ENCODE peak calls at places on chromosomes 2 and 18, in ten cellular contexts. One of them, this sample, is unnamed.

GRCh38 chr2:46655551-46656436 is 176.4 kb downstream of the TMEM247 start:
- DNase-seq in brain microvascular endothelial cell: no peak
- DNase-seq in foreskin fibroblast: peak
- DNase-seq in psoas muscle: no peak
- DNase-seq in osteocyte: no peak
- DNase-seq in Peyer's patch: no peak
- DNase-seq in nephron progenitor cell: peak
- DNase-seq in cardiac fibroblast: peak
- DNase-seq in astrocyte of the spinal cord: no peak
- DNase-seq in AG09319: no peak
- DNase-seq in this sample: no peak

GRCh38 chr2:10584843-10585475 is 104.8 kb downstream of the NOL10 start:
- DNase-seq in brain microvascular endothelial cell: peak
- DNase-seq in foreskin fibroblast: peak
- DNase-seq in psoas muscle: no peak
- DNase-seq in osteocyte: no peak
- DNase-seq in Peyer's patch: no peak
- DNase-seq in nephron progenitor cell: no peak
- DNase-seq in cardiac fibroblast: peak
- DNase-seq in astrocyte of the spinal cord: peak
- DNase-seq in AG09319: peak
- DNase-seq in this sample: no peak

GRCh38 chr2:232979871-232980461 is 33.1 kb downstream of the NGEF start:
- DNase-seq in brain microvascular endothelial cell: peak
- DNase-seq in foreskin fibroblast: peak
- DNase-seq in psoas muscle: no peak
- DNase-seq in osteocyte: peak
- DNase-seq in Peyer's patch: peak
- DNase-seq in nephron progenitor cell: no peak
- DNase-seq in cardiac fibroblast: peak
- DNase-seq in astrocyte of the spinal cord: peak
- DNase-seq in AG09319: no peak
- DNase-seq in this sample: peak

GRCh38 chr18:58180172-58180571 is 136.1 kb downstream of the NEDD4L start:
- DNase-seq in brain microvascular endothelial cell: no peak
- DNase-seq in foreskin fibroblast: no peak
- DNase-seq in psoas muscle: no peak
- DNase-seq in osteocyte: no peak
- DNase-seq in Peyer's patch: no peak
- DNase-seq in nephron progenitor cell: no peak
- DNase-seq in cardiac fibroblast: no peak
- DNase-seq in astrocyte of the spinal cord: no peak
- DNase-seq in AG09319: no peak
- DNase-seq in this sample: no peak

GRCh38 chr2:213119061-213119809 is 32.2 kb downstream of the IKZF2 start:
- DNase-seq in brain microvascular endothelial cell: peak
- DNase-seq in foreskin fibroblast: peak
- DNase-seq in psoas muscle: no peak
- DNase-seq in osteocyte: no peak
- DNase-seq in Peyer's patch: no peak
- DNase-seq in nephron progenitor cell: no peak
- DNase-seq in cardiac fibroblast: peak
- DNase-seq in astrocyte of the spinal cord: peak
- DNase-seq in AG09319: no peak
- DNase-seq in this sample: no peak

GRCh38 chr2:99139003-99139402 is 2.5 kb upstream of the C2orf15 start:
- DNase-seq in brain microvascular endothelial cell: no peak
- DNase-seq in foreskin fibroblast: no peak
- DNase-seq in psoas muscle: no peak
- DNase-seq in osteocyte: no peak
- DNase-seq in Peyer's patch: no peak
- DNase-seq in nephron progenitor cell: no peak
- DNase-seq in cardiac fibroblast: no peak
- DNase-seq in astrocyte of the spinal cord: no peak
- DNase-seq in AG09319: no peak
- DNase-seq in this sample: no peak

GRCh38 chr2:15943914-15944313 is 3.6 kb downstream of the MYCN start:
- DNase-seq in brain microvascular endothelial cell: no peak
- DNase-seq in foreskin fibroblast: no peak
- DNase-seq in psoas muscle: no peak
- DNase-seq in osteocyte: no peak
- DNase-seq in Peyer's patch: no peak
- DNase-seq in nephron progenitor cell: no peak
- DNase-seq in cardiac fibroblast: peak
- DNase-seq in astrocyte of the spinal cord: no peak
- DNase-seq in AG09319: no peak
- DNase-seq in this sample: no peak

GRCh38 chr18:13252696-13253410 is 34.3 kb downstream of the LDLRAD4 start:
- DNase-seq in brain microvascular endothelial cell: no peak
- DNase-seq in foreskin fibroblast: no peak
- DNase-seq in psoas muscle: no peak
- DNase-seq in osteocyte: peak
- DNase-seq in Peyer's patch: peak
- DNase-seq in nephron progenitor cell: no peak
- DNase-seq in cardiac fibroblast: no peak
- DNase-seq in astrocyte of the spinal cord: no peak
- DNase-seq in AG09319: no peak
- DNase-seq in this sample: no peak

GRCh38 chr18:49812321-49813070 is 837 bp downstream of the ACAA2 start:
- DNase-seq in brain microvascular endothelial cell: no peak
- DNase-seq in foreskin fibroblast: no peak
- DNase-seq in psoas muscle: no peak
- DNase-seq in osteocyte: no peak
- DNase-seq in Peyer's patch: no peak
- DNase-seq in nephron progenitor cell: no peak
- DNase-seq in cardiac fibroblast: no peak
- DNase-seq in astrocyte of the spinal cord: peak
- DNase-seq in AG09319: no peak
- DNase-seq in this sample: no peak

GRCh38 chr2:45759310-45759851 is 107.9 kb downstream of the PRKCE start:
- DNase-seq in brain microvascular endothelial cell: peak
- DNase-seq in foreskin fibroblast: peak
- DNase-seq in psoas muscle: peak
- DNase-seq in osteocyte: no peak
- DNase-seq in Peyer's patch: no peak
- DNase-seq in nephron progenitor cell: peak
- DNase-seq in cardiac fibroblast: peak
- DNase-seq in astrocyte of the spinal cord: peak
- DNase-seq in AG09319: no peak
- DNase-seq in this sample: no peak

GRCh38 chr2:58081000-58081399 is 34.4 kb downstream of the VRK2 start:
- DNase-seq in brain microvascular endothelial cell: no peak
- DNase-seq in foreskin fibroblast: no peak
- DNase-seq in psoas muscle: no peak
- DNase-seq in osteocyte: no peak
- DNase-seq in Peyer's patch: no peak
- DNase-seq in nephron progenitor cell: no peak
- DNase-seq in cardiac fibroblast: peak
- DNase-seq in astrocyte of the spinal cord: no peak
- DNase-seq in AG09319: peak
- DNase-seq in this sample: no peak

GRCh38 chr2:25651066-25651465 is 22.3 kb downstream of the DTNB start:
- DNase-seq in brain microvascular endothelial cell: peak
- DNase-seq in foreskin fibroblast: peak
- DNase-seq in psoas muscle: no peak
- DNase-seq in osteocyte: no peak
- DNase-seq in Peyer's patch: no peak
- DNase-seq in nephron progenitor cell: no peak
- DNase-seq in cardiac fibroblast: peak
- DNase-seq in astrocyte of the spinal cord: peak
- DNase-seq in AG09319: no peak
- DNase-seq in this sample: no peak

GRCh38 chr18:67425724-67426123 is 90.8 kb downstream of the DSEL start:
- DNase-seq in brain microvascular endothelial cell: peak
- DNase-seq in foreskin fibroblast: peak
- DNase-seq in psoas muscle: no peak
- DNase-seq in osteocyte: no peak
- DNase-seq in Peyer's patch: no peak
- DNase-seq in nephron progenitor cell: no peak
- DNase-seq in cardiac fibroblast: peak
- DNase-seq in astrocyte of the spinal cord: peak
- DNase-seq in AG09319: peak
- DNase-seq in this sample: no peak

GRCh38 chr2:53896864-53897263 is 37.1 kb upstream of the GPR75 start:
- DNase-seq in brain microvascular endothelial cell: peak
- DNase-seq in foreskin fibroblast: peak
- DNase-seq in psoas muscle: no peak
- DNase-seq in osteocyte: no peak
- DNase-seq in Peyer's patch: no peak
- DNase-seq in nephron progenitor cell: no peak
- DNase-seq in cardiac fibroblast: peak
- DNase-seq in astrocyte of the spinal cord: peak
- DNase-seq in AG09319: peak
- DNase-seq in this sample: no peak

GRCh38 chr2:137255990-137256389 is 490.6 kb downstream of the THSD7B start:
- DNase-seq in brain microvascular endothelial cell: no peak
- DNase-seq in foreskin fibroblast: peak
- DNase-seq in psoas muscle: no peak
- DNase-seq in osteocyte: no peak
- DNase-seq in Peyer's patch: no peak
- DNase-seq in nephron progenitor cell: no peak
- DNase-seq in cardiac fibroblast: peak
- DNase-seq in astrocyte of the spinal cord: peak
- DNase-seq in AG09319: no peak
- DNase-seq in this sample: no peak

GRCh38 chr18:65942854-65943253 is 192.0 kb downstream of the CDH7 start:
- DNase-seq in brain microvascular endothelial cell: no peak
- DNase-seq in foreskin fibroblast: no peak
- DNase-seq in psoas muscle: no peak
- DNase-seq in osteocyte: no peak
- DNase-seq in Peyer's patch: no peak
- DNase-seq in nephron progenitor cell: no peak
- DNase-seq in cardiac fibroblast: no peak
- DNase-seq in astrocyte of the spinal cord: no peak
- DNase-seq in AG09319: no peak
- DNase-seq in this sample: no peak
- TF ChIP-seq CTCF in brain microvascular endothelial cell: no peak
- TF ChIP-seq CTCF in foreskin fibroblast: no peak
- TF ChIP-seq CTCF in psoas muscle: no peak
- TF ChIP-seq CTCF in osteocyte: no peak
- TF ChIP-seq CTCF in Peyer's patch: no peak
- TF ChIP-seq CTCF in nephron progenitor cell: no peak
- TF ChIP-seq CTCF in cardiac fibroblast: no peak
- TF ChIP-seq CTCF in astrocyte of the spinal cord: no peak
- TF ChIP-seq CTCF in AG09319: no peak
- TF ChIP-seq CTCF in this sample: no peak

GRCh38 chr2:140734992-140735391 is 1395.8 kb downstream of the LRP1B start:
- DNase-seq in brain microvascular endothelial cell: no peak
- DNase-seq in foreskin fibroblast: no peak
- DNase-seq in psoas muscle: no peak
- DNase-seq in osteocyte: no peak
- DNase-seq in Peyer's patch: no peak
- DNase-seq in nephron progenitor cell: no peak
- DNase-seq in cardiac fibroblast: peak
- DNase-seq in astrocyte of the spinal cord: no peak
- DNase-seq in AG09319: no peak
- DNase-seq in this sample: no peak

DNA sequence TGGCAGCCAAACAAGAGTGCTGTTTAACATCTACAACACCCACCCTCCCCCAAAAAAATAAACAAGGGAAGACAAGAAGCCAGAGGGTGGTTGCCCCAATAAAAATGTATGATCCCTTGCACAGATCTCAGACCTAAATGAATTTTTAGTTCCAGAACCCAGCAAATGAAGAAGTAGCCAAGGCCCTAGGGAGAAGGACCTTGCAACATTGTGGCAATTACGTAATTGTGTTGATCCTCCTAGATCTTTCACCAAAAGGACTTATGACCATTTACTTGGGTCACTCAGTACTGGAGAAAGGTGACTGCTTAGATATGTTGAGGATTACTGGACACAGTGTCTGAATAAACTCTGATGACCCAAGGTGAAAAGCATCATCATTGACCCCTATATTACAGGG is 1393.8 kb downstream of the LRP1B start:
- DNase-seq in brain microvascular endothelial cell: no peak
- DNase-seq in foreskin fibroblast: no peak
- DNase-seq in psoas muscle: no peak
- DNase-seq in osteocyte: no peak
- DNase-seq in Peyer's patch: no peak
- DNase-seq in nephron progenitor cell: no peak
- DNase-seq in cardiac fibroblast: no peak
- DNase-seq in astrocyte of the spinal cord: no peak
- DNase-seq in AG09319: no peak
- DNase-seq in this sample: no peak
- TF ChIP-seq CTCF in brain microvascular endothelial cell: no peak
- TF ChIP-seq CTCF in foreskin fibroblast: no peak
- TF ChIP-seq CTCF in psoas muscle: no peak
- TF ChIP-seq CTCF in osteocyte: no peak
- TF ChIP-seq CTCF in Peyer's patch: no peak
- TF ChIP-seq CTCF in nephron progenitor cell: no peak
- TF ChIP-seq CTCF in cardiac fibroblast: no peak
- TF ChIP-seq CTCF in astrocyte of the spinal cord: no peak
- TF ChIP-seq CTCF in AG09319: no peak
- TF ChIP-seq CTCF in this sample: no peak

DNA sequence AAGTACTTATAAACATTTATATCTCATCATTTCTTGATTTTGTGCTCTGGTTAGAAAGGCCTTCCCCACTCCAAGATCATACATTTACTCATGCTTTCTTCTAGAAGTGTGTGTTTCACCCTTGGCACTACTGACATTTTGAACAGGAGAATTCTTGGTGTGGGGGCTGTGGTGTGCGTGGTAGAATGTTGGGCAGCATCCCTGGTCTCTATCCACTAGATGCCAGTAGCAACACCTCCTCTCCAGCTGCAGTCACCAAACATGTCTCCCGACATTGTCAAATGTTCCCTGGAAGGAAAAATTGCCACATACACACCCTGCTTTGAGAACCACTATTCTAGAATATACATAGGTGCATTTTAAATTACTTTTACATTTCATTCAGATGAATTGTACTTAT is 8.7 kb upstream of the TGIF1 start:
- DNase-seq in brain microvascular endothelial cell: peak
- DNase-seq in foreskin fibroblast: peak
- DNase-seq in psoas muscle: no peak
- DNase-seq in osteocyte: no peak
- DNase-seq in Peyer's patch: no peak
- DNase-seq in nephron progenitor cell: peak
- DNase-seq in cardiac fibroblast: peak
- DNase-seq in astrocyte of the spinal cord: peak
- DNase-seq in AG09319: no peak
- DNase-seq in this sample: no peak
- TF ChIP-seq CTCF in brain microvascular endothelial cell: peak
- TF ChIP-seq CTCF in foreskin fibroblast: peak
- TF ChIP-seq CTCF in psoas muscle: peak
- TF ChIP-seq CTCF in osteocyte: peak
- TF ChIP-seq CTCF in Peyer's patch: no peak
- TF ChIP-seq CTCF in nephron progenitor cell: peak
- TF ChIP-seq CTCF in cardiac fibroblast: no peak
- TF ChIP-seq CTCF in astrocyte of the spinal cord: peak
- TF ChIP-seq CTCF in AG09319: peak
- TF ChIP-seq CTCF in this sample: peak

DNA sequence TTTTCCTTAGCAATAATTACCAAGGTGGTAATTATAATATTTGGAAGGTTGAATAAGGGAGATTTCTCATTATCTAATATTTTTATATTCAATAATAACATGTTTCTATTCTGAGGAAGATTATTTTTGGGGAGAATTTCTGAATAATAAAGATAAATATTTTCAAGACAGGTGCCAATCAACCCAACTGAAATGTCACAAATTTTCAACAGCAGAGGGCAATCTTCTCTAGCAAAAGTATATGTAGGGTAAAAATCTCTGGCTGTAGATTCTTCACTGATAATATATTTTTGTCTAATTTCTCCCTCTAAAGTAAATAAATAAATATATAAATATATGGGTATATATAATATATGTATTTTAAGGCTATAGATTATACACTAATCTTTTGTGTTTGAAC is 1187.2 kb upstream of the CRIM1 start:
- DNase-seq in brain microvascular endothelial cell: no peak
- DNase-seq in foreskin fibroblast: no peak
- DNase-seq in psoas muscle: no peak
- DNase-seq in osteocyte: no peak
- DNase-seq in Peyer's patch: no peak
- DNase-seq in nephron progenitor cell: no peak
- DNase-seq in cardiac fibroblast: no peak
- DNase-seq in astrocyte of the spinal cord: no peak
- DNase-seq in AG09319: no peak
- DNase-seq in this sample: no peak
- TF ChIP-seq CTCF in brain microvascular endothelial cell: no peak
- TF ChIP-seq CTCF in foreskin fibroblast: no peak
- TF ChIP-seq CTCF in psoas muscle: no peak
- TF ChIP-seq CTCF in osteocyte: peak
- TF ChIP-seq CTCF in Peyer's patch: no peak
- TF ChIP-seq CTCF in nephron progenitor cell: no peak
- TF ChIP-seq CTCF in cardiac fibroblast: no peak
- TF ChIP-seq CTCF in astrocyte of the spinal cord: no peak
- TF ChIP-seq CTCF in AG09319: no peak
- TF ChIP-seq CTCF in this sample: peak